ENCODE peak calls at places on chromosomes 4 and X, in eight cellular contexts. P, G, X, V, F, K, O and S are unnamed samples.
A peak's percentile ranks its signal among the peaks of the same experiment; 100 is the strongest.

GRCh38 chrX:8067754-8068469 is 103.2 kb downstream of the VCX2 start:
- DNase-seq in P (no peak), V (no peak), K (no peak), X (no peak), O (no peak), F (no peak), G (no peak), S (no peak)

GRCh38 chrX:39928704-39929439 is 168.9 kb downstream of the BCOR start:
- DNase-seq in O (no peak), X (peak; percentile 53), K (no peak), F (no peak), P (no peak), G (no peak), V (no peak), S (no peak)

GRCh38 chr4:8403173-8403753 is 37.3 kb downstream of the ACOX3 start:
- DNase-seq in O (peak; percentile 80), X (peak; percentile 75), K (peak; percentile 91), P (peak; percentile 94), V (peak; percentile 81), G (peak; percentile 85), F (peak; percentile 23), S (peak; percentile 87)

GRCh38 chr4:84966382-84967291 is at the start of gene WDFY3:
- DNase-seq in F (peak; percentile 71), X (peak; percentile 92), K (peak; percentile 91), G (peak; percentile 87), V (peak; percentile 82), O (peak; percentile 85), P (peak; percentile 83), S (peak; percentile 91)

GRCh38 chr4:15525080-15525479 is 55.4 kb downstream of the CC2D2A start:
- DNase-seq in X (no peak), G (no peak), O (no peak), K (no peak), V (no peak), P (no peak), F (peak; percentile 37), S (no peak)

GRCh38 chrX:153321381-153322105 is at the start of gene PNMA6F:
- DNase-seq in G (no peak), F (no peak), O (no peak), P (no peak), X (no peak), V (peak; percentile 32), K (no peak), S (no peak)

GRCh38 chr4:8224596-8225289 is 25.7 kb downstream of the SH3TC1 start:
- DNase-seq in X (no peak), P (no peak), F (no peak), K (peak; percentile 70), O (no peak), V (no peak), G (no peak), S (no peak)

GRCh38 chr4:102574317-102574716 is 73.2 kb downstream of the NFKB1 start:
- DNase-seq in X (no peak), O (no peak), V (no peak), K (no peak), G (no peak), F (no peak), P (no peak), S (no peak)

GRCh38 chrX:2325076-2325784 is 175.5 kb downstream of the DHRSX start:
- DNase-seq in P (peak; percentile 88), O (peak; percentile 55), V (peak; percentile 94), G (peak; percentile 38), F (no peak), K (peak; percentile 92), X (peak; percentile 90), S (no peak)

GRCh38 chrX:21932277-21932996 is 8.1 kb upstream of the SMS start:
- DNase-seq in F (no peak), P (no peak), K (no peak), V (no peak), O (peak; percentile 89), X (peak; percentile 36), G (no peak), S (no peak)

GRCh38 chr4:1172971-1173757 is 781 bp upstream of the SPON2 start:
- DNase-seq in F (no peak), X (peak; percentile 18), P (peak; percentile 55), K (no peak), G (no peak), V (no peak), O (no peak), S (peak; percentile 74)

GRCh38 chrX:36803151-36803550 is 205.0 kb upstream of the FAM47C start:
- DNase-seq in P (no peak), G (no peak), X (no peak), K (no peak), F (no peak), V (no peak), O (no peak), S (no peak)

GRCh38 chr4:27218013-27218412 is 357.4 kb downstream of the STIM2 start:
- DNase-seq in O (no peak), F (no peak), X (no peak), V (no peak), G (no peak), K (no peak), P (no peak), S (no peak)

GRCh38 chrX:9312922-9313867 is 151.7 kb upstream of the TBL1X start:
- DNase-seq in F (peak; percentile 15), X (peak; percentile 69), K (peak; percentile 92), O (peak; percentile 19), V (peak; percentile 90), G (peak; percentile 22), P (peak; percentile 29), S (peak; percentile 69)

GRCh38 chr4:137524642-137525384 is 7.5 kb downstream of the PCDH18 start:
- DNase-seq in G (no peak), P (no peak), V (no peak), K (no peak), X (no peak), F (no peak), O (peak; percentile 57), S (no peak)

GRCh38 chr4:104747635-104748034 is 252.9 kb upstream of the CXXC4 start:
- DNase-seq in G (no peak), O (no peak), P (no peak), K (no peak), F (peak; percentile 34), V (no peak), X (no peak), S (no peak)

GRCh38 chr4:38462659-38463058 is 201.3 kb upstream of the KLF3 start:
- DNase-seq in F (no peak), K (no peak), X (no peak), O (no peak), G (no peak), V (no peak), P (no peak), S (no peak)

GRCh38 chr4:176443117-176443516 is 123.4 kb downstream of the SPCS3 start:
- DNase-seq in O (no peak), X (no peak), F (peak; percentile 56), V (no peak), G (no peak), K (no peak), P (no peak), S (no peak)

GRCh38 chrX:155259752-155260151 is 4.5 kb downstream of the RAB39B start:
- DNase-seq in K (no peak), V (no peak), P (no peak), G (no peak), F (no peak), X (no peak), O (no peak), S (no peak)

GRCh38 chrX:102516314-102516936 is at the start of gene TMSB15A:
- DNase-seq in P (peak; percentile 79), V (peak; percentile 72), F (no peak), G (peak; percentile 73), O (peak; percentile 31), K (peak; percentile 84), X (peak; percentile 65), S (peak; percentile 72)

GRCh38 chrX:53324803-53325202 is 43.4 kb upstream of the IQSEC2 start:
- DNase-seq in X (no peak), G (no peak), F (no peak), O (no peak), K (no peak), P (no peak), V (no peak), S (no peak)

GRCh38 chrX:47483310-47484268 is 567 bp upstream of the ZNF41 start:
- DNase-seq in V (peak; percentile 49), K (peak; percentile 81), O (peak; percentile 86), X (peak; percentile 23), F (no peak), G (peak; percentile 14), P (peak; percentile 43), S (no peak)

GRCh38 chrX:8897259-8897658 is 96.1 kb upstream of the FAM9A start:
- DNase-seq in X (no peak), F (no peak), G (no peak), V (no peak), O (no peak), K (no peak), P (no peak), S (no peak)

GRCh38 chrX:124719060-124719459 is 372.7 kb downstream of the SH2D1A start:
- DNase-seq in G (no peak), O (no peak), F (no peak), P (no peak), K (no peak), V (no peak), X (no peak), S (no peak)

GRCh38 chr4:4914965-4915845 is 55.7 kb downstream of the MSX1 start:
- DNase-seq in V (no peak), G (no peak), O (no peak), P (no peak), K (no peak), F (no peak), X (no peak), S (no peak)

GRCh38 chr4:80184053-80184790 is 13.1 kb upstream of the PRDM8 start:
- DNase-seq in K (peak; percentile 98), V (peak; percentile 95), P (peak; percentile 94), O (peak; percentile 58), G (peak; percentile 72), F (peak; percentile 48), X (peak; percentile 87), S (peak; percentile 89)

GRCh38 chr4:16659120-16659519 is 239.3 kb downstream of the LDB2 start:
- DNase-seq in V (no peak), G (peak; percentile 74), O (no peak), X (no peak), P (no peak), K (no peak), F (no peak), S (no peak)
- TF ChIP-seq CTCF in V (no peak), G (no peak), O (no peak), X (no peak), P (no peak), K (no peak), F (no peak), S (no peak)

GRCh38 chr4:148184922-148185321 is 257.3 kb downstream of the NR3C2 start:
- DNase-seq in X (no peak), F (no peak), V (no peak), O (no peak), P (no peak), K (no peak), G (no peak), S (no peak)

GRCh38 chr4:148182230-148182928 is 259.8 kb downstream of the NR3C2 start:
- DNase-seq in F (no peak), V (no peak), G (no peak), K (no peak), O (no peak), X (no peak), P (no peak), S (no peak)
- H3K27ac ChIP-seq in F (no peak overlapping the region), V (no peak overlapping the region), G (no peak overlapping the region), K (no peak overlapping the region), O (no peak overlapping the region), X (no peak overlapping the region), P (no peak overlapping the region), S (no peak overlapping the region)

GRCh38 chr4:55125087-55125721 is at the start of gene KDR:
- DNase-seq in P (peak; percentile 33), G (peak; percentile 74), O (peak; percentile 68), F (no peak), V (no peak), X (peak; percentile 29), K (no peak), S (no peak)
- TF ChIP-seq POLR2A in P (peak; percentile 22), G (peak; percentile 60), O (peak; percentile 98), F (no peak), V (no peak), X (peak; percentile 63), K (no peak), S (no peak)

GRCh38 chr4:99808260-99808857 is 8.3 kb upstream of the DAPP1 start:
- DNase-seq in P (no peak), G (peak; percentile 39), F (peak; percentile 63), K (peak; percentile 89), X (peak; percentile 77), V (peak; percentile 87), O (peak; percentile 47), S (no peak)
- TF ChIP-seq CTCF in P (no peak), G (peak; percentile 48), F (peak; percentile 81), K (peak; percentile 80), X (peak; percentile 45), V (peak; percentile 79), O (peak; percentile 40), S (peak; percentile 41)